ENCODE peak calls at places on chromosomes 2 and 18, in nine cellular contexts. G is NB4, K is IMR-90, U is A549, T is adrenal gland, M is spleen, B is ovary, V is heart left ventricle, P is sigmoid colon. E is an unnamed sample.
A peak's percentile ranks its signal among the peaks of the same experiment; 100 is the strongest.

GRCh38 chr18:55420977-55421611 is 166.9 kb downstream of the TCF4 start:
- DNase-seq in G (no peak), K (no peak), U (no peak), T (no peak), M (no peak), B (no peak), V (no peak), P (no peak), E (no peak)

GRCh38 chr2:85266424-85267041 is 61.3 kb downstream of the TGOLN2 start:
- DNase-seq in G (peak; percentile 73), K (peak; percentile 56), U (peak; percentile 74), T (peak; percentile 83), M (peak; percentile 89), B (peak; percentile 75), V (peak; percentile 74), P (peak; percentile 85), E (peak; percentile 45)

GRCh38 chr2:160700006-160700405 is 206.4 kb upstream of the RBMS1 start:
- DNase-seq in G (no peak), K (no peak), U (no peak), T (no peak), M (no peak), B (no peak), V (no peak), P (no peak), E (no peak)

GRCh38 chr2:190812506-190813294 is 67.9 kb upstream of the GLS start:
- DNase-seq in G (no peak), K (peak; percentile 49), U (no peak), T (no peak), M (no peak), B (no peak), V (no peak), P (no peak), E (no peak)

GRCh38 chr2:145597011-145597410 is 1077.1 kb upstream of the ZEB2 start:
- DNase-seq in G (no peak), K (peak; percentile 28), U (no peak), T (no peak), M (no peak), B (no peak), V (no peak), P (no peak), E (no peak)

GRCh38 chr2:169743549-169743948 is 9.9 kb downstream of the KLHL23 start:
- DNase-seq in G (no peak), K (no peak), U (no peak), T (no peak), M (no peak), B (peak; percentile 56), V (no peak), P (peak; percentile 73), E (no peak)

GRCh38 chr2:156486175-156486574 is 50.0 kb downstream of the GPD2 start:
- DNase-seq in G (no peak), K (peak; percentile 60), U (peak; percentile 10), T (no peak), M (no peak), B (no peak), V (no peak), P (no peak), E (no peak)

GRCh38 chr2:214550774-214551173 is 139.9 kb downstream of the VWC2L start:
- DNase-seq in G (peak; percentile 69), K (peak; percentile 18), U (no peak), T (no peak), M (no peak), B (no peak), V (no peak), P (no peak), E (no peak)

GRCh38 chr18:61893971-61894750 is 1.4 kb upstream of the RNF152 start:
- DNase-seq in G (peak; percentile 45), K (peak; percentile 64), U (peak; percentile 14), T (peak; percentile 90), M (peak; percentile 87), B (peak; percentile 77), V (peak; percentile 89), P (peak; percentile 86), E (peak; percentile 44)

GRCh38 chr18:23862071-23862470 is 152.5 kb upstream of the TTC39C start:
- DNase-seq in G (no peak), K (peak; percentile 95), U (no peak), T (no peak), M (no peak), B (no peak), V (no peak), P (no peak), E (no peak)

GRCh38 chr18:74567805-74568204 is 29.9 kb upstream of the ZNF407 start:
- DNase-seq in G (no peak), K (no peak), U (no peak), T (no peak), M (no peak), B (no peak), V (no peak), P (no peak), E (no peak)

GRCh38 chr18:34223164-34223892 is 1.4 kb downstream of the NOL4 start:
- DNase-seq in G (no peak), K (no peak), U (peak; percentile 5), T (no peak), M (peak; percentile 56), B (no peak), V (no peak), P (no peak), E (no peak)

GRCh38 chr2:45992021-45992745 is 305.0 kb upstream of the EPAS1 start:
- DNase-seq in G (no peak), K (peak; percentile 66), U (peak; percentile 99), T (peak; percentile 20), M (no peak), B (no peak), V (no peak), P (peak; percentile 70), E (no peak)

GRCh38 chr2:40658917-40659316 is 207.0 kb upstream of the SLC8A1 start:
- DNase-seq in G (peak; percentile 21), K (peak; percentile 40), U (no peak), T (no peak), M (no peak), B (no peak), V (no peak), P (no peak), E (no peak)

GRCh38 chr2:189681903-189682302 is 7.4 kb downstream of the ANKAR start:
- DNase-seq in G (no peak), K (peak; percentile 25), U (no peak), T (no peak), M (no peak), B (no peak), V (no peak), P (no peak), E (no peak)

GRCh38 chr2:79219383-79219988 is 59.9 kb upstream of the REG3A start:
- DNase-seq in G (peak; percentile 70), K (peak; percentile 19), U (peak; percentile 77), T (peak; percentile 32), M (no peak), B (no peak), V (no peak), P (no peak), E (no peak)

GRCh38 chr18:42108071-42108470 is 153.0 kb downstream of the PIK3C3 start:
- DNase-seq in G (no peak), K (no peak), U (no peak), T (no peak), M (no peak), B (no peak), V (no peak), P (no peak), E (no peak)

GRCh38 chr2:85353876-85354285 is 447 bp downstream of the RETSAT start:
- DNase-seq in G (peak; percentile 50), K (peak; percentile 6), U (peak; percentile 39), T (peak; percentile 77), M (no peak), B (peak; percentile 62), V (peak; percentile 37), P (peak; percentile 79), E (peak; percentile 75)

GRCh38 chr18:22193466-22193865 is 24.1 kb downstream of the GATA6 start:
- DNase-seq in G (no peak), K (no peak), U (no peak), T (peak; percentile 67), M (no peak), B (peak; percentile 59), V (no peak), P (no peak), E (no peak)

GRCh38 chr2:62305421-62306176 is 109.7 kb downstream of the B3GNT2 start:
- DNase-seq in G (peak; percentile 49), K (no peak), U (no peak), T (peak; percentile 48), M (no peak), B (no peak), V (no peak), P (no peak), E (no peak)

GRCh38 chr2:43043471-43043870 is 182.9 kb downstream of the ZFP36L2 start:
- DNase-seq in G (no peak), K (no peak), U (no peak), T (no peak), M (peak; percentile 31), B (no peak), V (no peak), P (peak; percentile 58), E (no peak)

GRCh38 chr2:234178309-234179030 is 128.0 kb downstream of the SPP2 start:
- DNase-seq in G (no peak), K (peak; percentile 10), U (peak; percentile 77), T (no peak), M (no peak), B (no peak), V (no peak), P (no peak), E (no peak)
- TF ChIP-seq CTCF in G (no peak), K (no peak), U (no peak), T (no peak), M (no peak), B (no peak), V (no peak), P (no peak), E (no peak)

GRCh38 chr2:127844973-127845372 is 13.0 kb downstream of the POLR2D start:
- DNase-seq in G (no peak), K (no peak), U (no peak), T (no peak), M (no peak), B (no peak), V (peak; percentile 16), P (no peak), E (no peak)
- TF ChIP-seq POLR2A in G (no peak), K (no peak), U (no peak), T (no peak), M (no peak), B (no peak), V (no peak), P (no peak), E (no peak)

GRCh38 chr2:120305296-120305695 is 40.6 kb upstream of the INHBB start:
- DNase-seq in G (peak; percentile 48), K (no peak), U (peak; percentile 43), T (no peak), M (no peak), B (no peak), V (no peak), P (no peak), E (no peak)
- TF ChIP-seq CTCF in G (peak; percentile 54), K (peak; percentile 20), U (no peak), T (peak; percentile 10), M (no peak), B (no peak), V (peak; percentile 22), P (no peak), E (no peak)

DNA sequence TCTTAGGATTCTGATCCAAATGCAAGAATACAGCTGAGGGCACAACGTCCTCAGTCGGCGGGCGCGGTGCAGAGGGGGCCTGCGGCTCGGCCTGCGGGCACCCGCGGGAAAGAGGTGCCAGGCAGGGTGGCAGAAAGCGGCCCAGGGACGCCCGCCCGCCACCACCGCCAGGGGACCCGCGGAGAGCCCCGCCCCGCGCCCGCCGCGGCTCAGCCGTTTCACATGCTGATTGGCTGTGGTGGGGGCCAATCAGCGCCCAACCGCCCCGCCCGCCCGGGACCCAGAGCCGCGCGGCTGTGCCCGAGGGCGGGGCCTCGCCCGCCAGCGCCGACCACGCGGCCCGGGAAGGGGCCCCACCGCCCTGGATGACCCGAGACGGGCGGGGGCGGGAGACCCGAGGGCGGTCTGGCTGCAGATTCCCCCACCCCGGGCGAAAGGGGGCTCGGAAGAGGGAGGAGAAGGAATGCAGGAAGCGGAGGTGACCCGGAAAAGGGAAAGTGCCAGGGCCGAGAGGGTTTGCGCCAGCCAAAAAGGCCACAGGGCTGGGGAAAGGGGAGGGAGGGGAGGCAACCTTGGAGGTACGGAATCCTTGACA is 8.0 kb downstream of the IRS1 start:
- DNase-seq in G (peak; percentile 91), K (peak; percentile 75), U (peak; percentile 87), T (peak; percentile 94), M (peak; percentile 97), B (peak; percentile 90), V (peak; percentile 93), P (peak; percentile 95), E (peak; percentile 93)
- TF ChIP-seq POLR2A in G (no peak), K (peak; percentile 29), U (peak; percentile 43), T (peak; percentile 54), M (peak; percentile 40), B (peak; percentile 58), V (peak; percentile 81), P (no peak), E (peak; percentile 95)

E was measured in gastrocnemius medialis.